ENCODE peak calls at places on chromosomes 4 and X, in ten cellular contexts. R is neural progenitor cell; A is astrocyte; I is IMR-90; U is pancreas; X is AG04450; F is CD8-positive, alpha-beta T cell; C is right atrium auricular region; Q is esophagus squamous epithelium; B is left ventricle myocardium inferior. D is an unnamed sample.
A peak's percentile ranks its signal among the peaks of the same experiment; 100 is the strongest.

GRCh38 chrX:45083314-45083713 is 117.4 kb downstream of the DIPK2B start:
- DNase-seq in R (no peak), A (no peak), I (no peak), U (no peak), X (no peak), F (no peak), C (no peak), Q (no peak), B (no peak), D (no peak)

GRCh38 chr4:139642364-139642763 is 23.3 kb upstream of the MGST2 start:
- DNase-seq in R (no peak), A (peak; percentile 79), I (peak; percentile 75), U (no peak), X (no peak), F (no peak), C (no peak), Q (no peak), B (no peak), D (no peak)

GRCh38 chrX:17923546-17923945 is 62.4 kb upstream of the RAI2 start:
- DNase-seq in R (no peak), A (no peak), I (no peak), U (no peak), X (no peak), F (no peak), C (no peak), Q (no peak), B (no peak), D (no peak)

GRCh38 chr4:61938250-61938846 is 738.2 kb downstream of the ADGRL3 start:
- DNase-seq in R (no peak), A (no peak), I (no peak), U (no peak), X (no peak), F (no peak), C (no peak), Q (no peak), B (no peak), D (no peak)

GRCh38 chrX:38375888-38376287 is 23.5 kb downstream of the OTC start:
- DNase-seq in R (peak; percentile 7), A (no peak), I (no peak), U (no peak), X (no peak), F (no peak), C (no peak), Q (no peak), B (no peak), D (no peak)

GRCh38 chr4:57265831-57266582 is 155.8 kb upstream of the IGFBP7 start:
- DNase-seq in R (peak; percentile 79), A (no peak), I (no peak), U (no peak), X (no peak), F (no peak), C (no peak), Q (no peak), B (peak; percentile 36), D (no peak)

GRCh38 chr4:15436515-15436914 is 8.7 kb downstream of the C1QTNF7 start:
- DNase-seq in R (no peak), A (peak; percentile 41), I (peak; percentile 71), U (no peak), X (peak; percentile 46), F (no peak), C (no peak), Q (no peak), B (no peak), D (no peak)

GRCh38 chrX:7191681-7192110 is 43.7 kb upstream of the PUDP start:
- DNase-seq in R (no peak), A (no peak), I (peak; percentile 5), U (no peak), X (no peak), F (no peak), C (no peak), Q (no peak), B (no peak), D (no peak)

GRCh38 chrX:130623508-130623907 is 221.7 kb downstream of the RBMX2 start:
- DNase-seq in R (no peak), A (no peak), I (no peak), U (no peak), X (no peak), F (no peak), C (no peak), Q (no peak), B (no peak), D (no peak)

GRCh38 chrX:45806410-45807121 is 605.9 kb upstream of the DIPK2B start:
- DNase-seq in R (no peak), A (peak; percentile 97), I (peak; percentile 92), U (no peak), X (no peak), F (peak; percentile 1), C (no peak), Q (no peak), B (no peak), D (peak; percentile 35)

GRCh38 chr4:114229721-114230120 is 250.3 kb upstream of the ARSJ start:
- DNase-seq in R (no peak), A (no peak), I (no peak), U (no peak), X (no peak), F (no peak), C (no peak), Q (no peak), B (no peak), D (no peak)

GRCh38 chr4:180059216-180059881 is 2183.9 kb upstream of the TENM3 start:
- DNase-seq in R (peak; percentile 74), A (peak; percentile 1), I (no peak), U (no peak), X (no peak), F (no peak), C (no peak), Q (no peak), B (no peak), D (no peak)
- H3K27me3 ChIP-seq in R (peaks cover 75% of the 10 kb centered on the region), A (peaks cover 21% of the 10 kb centered on the region), I (peaks cover 12% of the 10 kb centered on the region), U (peaks cover 18% of the 10 kb centered on the region), X (peaks cover 15% of the 10 kb centered on the region), F (peaks cover 4% of the 10 kb centered on the region), C (no peaks in the 10 kb centered on the region), Q (peaks cover 3% of the 10 kb centered on the region), B (peaks cover 90% of the 10 kb centered on the region), D (peaks cover 15% of the 10 kb centered on the region)

DNA sequence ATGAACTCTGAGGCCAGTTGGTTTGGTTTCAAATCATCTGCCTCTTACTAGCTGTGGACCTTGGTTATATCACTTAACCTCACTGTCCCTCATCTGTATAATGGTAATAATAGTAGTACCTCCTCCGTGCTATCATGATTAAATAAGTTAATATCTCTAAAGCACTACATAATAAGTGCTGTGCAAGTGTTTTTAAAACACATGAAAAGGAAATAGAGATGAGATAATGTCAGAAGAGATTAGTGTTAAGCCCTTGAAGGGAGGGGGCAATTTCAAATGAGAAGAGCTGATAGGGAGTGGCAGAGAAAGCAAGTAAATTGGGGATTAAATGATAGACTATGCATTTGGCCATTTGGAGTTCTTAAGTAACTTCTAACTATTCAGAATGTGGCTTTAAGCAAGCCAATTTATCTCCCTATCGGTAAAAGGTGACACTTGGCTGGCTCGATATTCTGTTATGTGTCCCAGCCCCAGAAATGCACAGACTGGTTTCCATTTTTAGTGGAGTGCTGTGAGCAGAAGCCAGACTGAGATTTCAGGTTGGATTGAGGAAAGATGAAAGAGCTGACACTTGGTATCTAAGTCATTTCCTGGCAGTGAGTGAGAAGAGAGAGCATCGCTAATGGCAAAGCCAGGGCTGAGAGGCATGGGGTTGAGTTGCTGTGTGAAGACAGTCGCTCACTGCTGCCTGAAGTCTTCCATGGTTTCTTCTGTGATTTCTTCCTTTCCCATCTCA is 109.6 kb upstream of the LIMCH1 start:
- DNase-seq in R (no peak), A (peak; percentile 7), I (no peak), U (no peak), X (no peak), F (no peak), C (no peak), Q (no peak), B (no peak), D (no peak)
- TF ChIP-seq CTCF in R (no peak), A (no peak), I (no peak), U (no peak), X (no peak), F (no peak), C (no peak), Q (no peak), B (no peak), D (no peak)

DNA sequence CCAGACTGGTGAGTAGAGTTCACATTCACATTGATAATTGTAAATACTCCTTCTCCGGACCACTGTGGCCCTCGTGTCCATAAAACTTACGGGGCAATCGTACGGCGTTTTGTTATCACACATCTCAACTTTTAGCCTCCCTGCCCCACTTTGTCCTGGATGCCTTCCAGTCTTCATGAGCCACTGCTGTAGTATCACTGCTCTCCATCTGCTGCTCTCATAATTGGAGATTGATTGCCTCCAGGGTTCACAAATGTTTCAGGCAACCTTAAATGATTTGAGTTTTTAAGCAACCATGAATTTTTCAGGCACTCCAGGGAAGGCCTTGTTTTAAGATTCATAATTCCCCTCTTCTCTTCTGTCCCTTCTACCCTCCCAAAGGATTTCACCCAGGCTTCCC is 28.4 kb downstream of the ALPK1 start:
- DNase-seq in R (no peak), A (no peak), I (no peak), U (no peak), X (no peak), F (no peak), C (no peak), Q (no peak), B (no peak), D (no peak)
- H3K27me3 ChIP-seq in R (peaks cover 68% of the 10 kb centered on the region), A (no peaks in the 10 kb centered on the region), I (no peaks in the 10 kb centered on the region), U (no peaks in the 10 kb centered on the region), X (no peaks in the 10 kb centered on the region), F (no peaks in the 10 kb centered on the region), C (no peaks in the 10 kb centered on the region), Q (no peaks in the 10 kb centered on the region), B (no peaks in the 10 kb centered on the region), D (no peaks in the 10 kb centered on the region)

GRCh38 chr4:26133840-26134239 is 187.0 kb upstream of the RBPJ start:
- DNase-seq in R (no peak), A (no peak), I (no peak), U (no peak), X (no peak), F (no peak), C (no peak), Q (no peak), B (no peak), D (no peak)

GRCh38 chr4:26131711-26132110 is 189.1 kb upstream of the RBPJ start:
- DNase-seq in R (no peak), A (no peak), I (no peak), U (no peak), X (no peak), F (peak; percentile 3), C (no peak), Q (no peak), B (no peak), D (no peak)

GRCh38 chr4:26135331-26135730 is 185.5 kb upstream of the RBPJ start:
- DNase-seq in R (no peak), A (no peak), I (no peak), U (no peak), X (no peak), F (no peak), C (no peak), Q (no peak), B (no peak), D (no peak)

GRCh38 chr4:26131053-26131452 is 189.8 kb upstream of the RBPJ start:
- DNase-seq in R (no peak), A (no peak), I (no peak), U (no peak), X (no peak), F (no peak), C (no peak), Q (no peak), B (no peak), D (no peak)

DNA sequence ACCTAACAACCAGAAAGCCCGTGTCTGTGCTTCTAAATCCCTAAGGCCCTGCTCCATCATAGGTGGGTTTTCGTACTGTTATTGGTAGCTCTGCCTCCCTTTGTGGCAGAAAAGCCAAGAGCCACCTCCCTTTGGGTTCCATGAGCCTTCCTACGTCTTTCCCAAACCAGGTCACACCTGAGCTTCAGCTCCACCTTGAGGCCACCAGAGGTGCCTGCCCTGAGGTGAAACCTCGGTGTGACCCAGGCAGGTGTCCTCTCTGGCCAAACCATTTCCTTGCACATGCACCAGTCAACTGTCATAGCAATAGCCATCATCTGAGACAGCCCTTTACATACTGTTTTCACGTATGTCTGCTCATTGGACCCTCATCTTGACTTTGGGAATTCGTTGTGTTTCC is 188.0 kb upstream of the RBPJ start:
- DNase-seq in R (no peak), A (no peak), I (no peak), U (no peak), X (no peak), F (no peak), C (no peak), Q (no peak), B (no peak), D (no peak)
- TF ChIP-seq CTCF in R (no peak), A (no peak), I (no peak), U (no peak), X (no peak), F (no peak), C (no peak), Q (no peak), B (no peak), D (no peak)